ENCODE peak calls at places on chromosomes 11 and 22, in four cellular contexts. X is WERI-Rb-1, V is IMR-90, G is left ventricle myocardium inferior. F is an unnamed sample.

GRCh38 chr11:22627421-22627820 is 1.8 kb upstream of the FANCF start:
- DNase-seq in G (no peak), X (no peak), V (no peak), F (no peak)

GRCh38 chr11:15863411-15863810 is 492.9 kb downstream of the SOX6 start:
- DNase-seq in V (peak), G (no peak), X (no peak), F (no peak)

GRCh38 chr11:96044747-96045146 is 120.8 kb upstream of the MTMR2 start:
- DNase-seq in G (no peak), V (no peak), X (no peak), F (no peak)

GRCh38 chr11:63939351-63939920 is 634 bp downstream of the NAA40 start:
- DNase-seq in G (no peak), X (no peak), V (no peak), F (no peak)

GRCh38 chr11:70137383-70137782 is 59.3 kb downstream of the ANO1 start:
- DNase-seq in X (no peak), V (no peak), G (no peak), F (no peak)

GRCh38 chr11:121194731-121195596 is 93.9 kb downstream of the TECTA start:
- DNase-seq in X (peak), G (no peak), V (peak), F (no peak)

GRCh38 chr22:36454916-36455570 is 26.4 kb downstream of the TXN2 start:
- DNase-seq in V (peak), X (no peak), G (peak), F (peak)

GRCh38 chr11:12674571-12674935 is 332 bp downstream of the TEAD1 start:
- DNase-seq in X (no peak), V (no peak), G (no peak), F (no peak)

GRCh38 chr11:64037027-64037633 is 1.4 kb downstream of the FLRT1 start:
- DNase-seq in X (no peak), V (no peak), G (no peak), F (no peak)

GRCh38 chr11:124592627-124593026 is 18.6 kb upstream of the PANX3 start:
- DNase-seq in V (no peak), X (no peak), G (no peak), F (no peak)

GRCh38 chr11:69280994-69281393 is 13.0 kb upstream of the MYEOV start:
- DNase-seq in V (peak), G (no peak), X (no peak), F (peak)

GRCh38 chr22:46087816-46088277 is 62.5 kb upstream of the PPARA start:
- DNase-seq in V (peak), G (peak), X (peak), F (no peak)

GRCh38 chr11:2837096-2837601 is 48.4 kb downstream of the CDKN1C start:
- DNase-seq in X (peak), V (peak), G (peak), F (no peak)

GRCh38 chr11:3837793-3838192 is 3.0 kb downstream of the RHOG start:
- DNase-seq in X (no peak), V (no peak), G (peak), F (no peak)

GRCh38 chr11:68994161-68994890 is 13.5 kb upstream of the MRGPRD start:
- DNase-seq in G (no peak), V (no peak), X (no peak), F (no peak)

GRCh38 chr22:27377501-27377900 is 424.1 kb downstream of the MN1 start:
- DNase-seq in G (no peak), X (no peak), V (no peak), F (no peak)

GRCh38 chr11:113401718-113402117 is 14.1 kb downstream of the ANKK1 start:
- DNase-seq in V (no peak), X (no peak), G (peak), F (peak)

GRCh38 chr11:28099715-28100114 is 8.2 kb downstream of the KIF18A start:
- DNase-seq in X (no peak), G (no peak), V (no peak), F (no peak)

GRCh38 chr11:10415817-10416392 is 39.2 kb upstream of the AMPD3 start:
- DNase-seq in G (no peak), X (no peak), V (no peak), F (no peak)

GRCh38 chr11:69406060-69406459 is 75.4 kb upstream of the LINC01488 start:
- DNase-seq in X (no peak), G (no peak), V (no peak), F (no peak)

GRCh38 chr11:11535611-11536010 is 86.2 kb downstream of the GALNT18 start:
- DNase-seq in G (peak), X (no peak), V (no peak), F (no peak)

GRCh38 chr11:82003671-82004148 is 730.0 kb downstream of the FAM181B start:
- DNase-seq in X (no peak), V (no peak), G (no peak), F (no peak)

DNA sequence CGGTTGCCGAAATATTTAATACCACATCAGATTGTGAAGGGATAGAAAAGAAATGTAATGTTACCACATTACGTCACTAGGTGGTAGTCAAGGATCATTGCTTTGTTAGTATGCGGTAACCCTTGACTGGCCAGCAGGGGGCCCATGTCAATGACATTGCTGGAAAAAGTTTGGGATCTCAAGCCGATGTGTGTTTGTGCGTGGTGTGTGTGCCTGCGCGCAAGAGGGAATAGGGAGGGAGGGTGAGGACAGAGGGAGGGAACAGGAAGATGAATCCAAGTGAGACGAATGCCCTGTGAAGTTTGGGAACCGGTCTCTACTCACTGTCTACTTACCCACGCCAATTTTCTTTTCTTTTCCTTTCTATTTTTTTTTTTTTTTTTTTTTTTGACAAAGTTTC is 10.7 kb upstream of the MRGPRX2 start:
- DNase-seq in V (peak), G (peak), X (peak), F (no peak)
- H3K4me3 ChIP-seq in V (peak), G (peak), X (no peak), F (no peak)

GRCh38 chr22:23376256-23376655 is 195.9 kb downstream of the BCR start:
- DNase-seq in V (no peak), G (no peak), X (peak), F (no peak)
- TF ChIP-seq CTCF in V (peak), G (no peak), X (peak), F (no peak)

DNA sequence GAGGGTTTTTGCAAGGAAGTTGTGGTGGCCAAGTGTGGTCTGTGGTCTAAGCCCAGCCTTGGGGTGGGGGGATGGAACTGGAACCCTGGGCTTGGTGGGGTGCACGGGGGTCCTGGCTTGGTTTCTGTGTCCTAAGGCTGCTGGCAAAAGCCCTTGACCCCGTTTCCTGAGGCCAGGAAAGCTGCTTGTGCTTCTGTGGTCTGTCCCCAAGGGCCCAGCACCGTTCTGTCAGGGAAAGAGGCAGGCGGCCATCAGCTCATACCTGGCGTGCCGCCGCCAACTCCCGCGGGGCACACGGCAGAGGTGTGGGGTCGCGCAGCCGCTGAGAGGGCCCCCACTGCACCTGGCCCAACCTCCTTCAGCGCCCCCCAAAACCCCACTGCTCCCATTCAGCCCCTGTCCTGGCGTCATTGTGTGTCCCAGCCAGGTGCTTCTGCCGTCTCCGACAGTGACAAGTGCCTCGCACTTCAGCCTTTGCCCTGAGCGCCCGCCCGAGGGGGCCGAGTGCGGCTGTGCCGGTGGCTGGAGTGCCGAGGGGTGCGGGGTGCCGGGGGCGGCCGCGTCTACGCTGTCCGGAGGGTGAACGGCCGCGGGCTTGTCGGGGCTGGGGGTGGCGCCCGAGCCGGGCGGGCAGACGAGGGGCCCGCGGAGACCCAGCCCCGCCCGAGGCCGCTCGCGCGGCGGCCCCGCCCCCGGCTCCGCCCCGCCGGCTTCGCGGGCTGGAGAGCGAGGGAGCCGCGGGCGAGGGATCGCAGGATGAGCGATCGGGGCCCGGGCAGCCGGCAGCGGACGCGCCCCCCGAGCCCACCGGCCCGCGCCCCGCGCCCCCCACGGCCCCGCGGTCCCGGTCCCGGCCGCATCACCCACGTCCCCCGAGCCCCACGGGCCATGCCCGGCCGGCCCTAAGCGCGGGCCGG is at the start of gene CNIH2:
- DNase-seq in X (peak), G (no peak), V (no peak), F (no peak)
- H3K4me3 ChIP-seq in X (peak), G (peak), V (peak), F (peak)

GRCh38 chr22:23242473-23243001 is 62.2 kb downstream of the BCR start:
- DNase-seq in V (peak), X (peak), G (no peak), F (no peak)
- TF ChIP-seq CTCF in V (peak), X (no peak), G (no peak), F (peak)

DNA sequence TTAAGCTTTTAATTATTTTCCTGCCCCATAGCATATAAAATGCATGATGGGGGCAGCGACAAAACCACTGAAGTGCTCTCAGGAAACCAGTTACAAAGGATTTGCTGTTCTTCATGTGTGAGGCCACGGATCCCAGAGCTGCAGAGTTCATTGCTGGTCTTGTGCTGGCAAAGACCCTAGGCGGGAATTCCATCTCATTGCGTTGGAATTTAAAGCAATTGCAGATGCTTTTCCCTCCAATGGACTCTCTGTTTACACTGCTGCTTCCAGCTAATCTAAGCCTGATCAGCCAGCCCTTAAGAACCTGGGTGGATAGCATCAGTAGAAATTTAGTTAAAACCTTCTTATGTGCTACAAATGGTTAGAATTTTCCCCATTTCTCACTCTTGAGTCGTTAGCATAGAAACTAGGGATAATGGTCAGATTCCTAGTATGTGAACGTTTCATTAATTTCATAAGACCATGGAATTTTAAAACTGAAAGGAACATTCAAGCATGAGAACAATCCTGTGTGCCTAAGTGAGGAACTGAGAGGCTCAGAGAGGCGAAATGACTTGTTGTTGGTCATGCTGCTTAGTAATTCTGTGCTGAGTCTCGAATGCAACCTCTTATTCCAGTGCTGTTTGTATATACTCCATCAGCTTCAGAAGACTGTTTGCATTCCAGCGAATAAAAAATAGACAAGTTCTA is 36.1 kb upstream of the ADSL start:
- DNase-seq in X (no peak), G (no peak), V (peak), F (peak)
- H3K4me3 ChIP-seq in X (no peak), G (no peak), V (peak), F (no peak)

GRCh38 chr11:80155412-80156017 is 714.7 kb upstream of the TENM4 start:
- DNase-seq in X (peak), V (peak), G (no peak), F (no peak)
- TF ChIP-seq CTCF in X (peak), V (peak), G (peak), F (peak)

F was measured in retinal pigment epithelial cell.